ENCODE peak calls at places on chromosome 11, in six cellular contexts. One of them, this sample, is unnamed.

GRCh38 chr11:126829716-126830115 is 170.9 kb downstream of the KIRREL3 start:
- DNase-seq in Kasumi-1: no peak
- DNase-seq in neural crest cell: no peak
- DNase-seq in stimulated activated naive CD8-positive, alpha-beta T cell treated with anti-CD3 and anti-CD28 coated beads, Interleukin-15, Interleukin-2, amounts not matched to agents 100 U/mL and 50 U/mL, for 24 hours: no peak
- DNase-seq in PC-3: no peak
- DNase-seq in activated T-cell treated with anti-CD3 and anti-CD28 coated beads for 4 hours: no peak
- DNase-seq in this sample: no peak

GRCh38 chr11:64928957-64929356 is 4.5 kb downstream of the PPP2R5B start:
- DNase-seq in PC-3: no peak
- DNase-seq in stimulated activated naive CD8-positive, alpha-beta T cell treated with anti-CD3 and anti-CD28 coated beads, Interleukin-15, Interleukin-2, amounts not matched to agents 100 U/mL and 50 U/mL, for 24 hours: no peak
- DNase-seq in activated T-cell treated with anti-CD3 and anti-CD28 coated beads for 4 hours: no peak
- DNase-seq in neural crest cell: no peak
- DNase-seq in Kasumi-1: no peak
- DNase-seq in this sample: no peak

GRCh38 chr11:12901272-12901671 is 107.8 kb upstream of the RASSF10 start:
- DNase-seq in stimulated activated naive CD8-positive, alpha-beta T cell treated with anti-CD3 and anti-CD28 coated beads, Interleukin-15, Interleukin-2, amounts not matched to agents 100 U/mL and 50 U/mL, for 24 hours: no peak
- DNase-seq in neural crest cell: no peak
- DNase-seq in Kasumi-1: no peak
- DNase-seq in PC-3: no peak
- DNase-seq in activated T-cell treated with anti-CD3 and anti-CD28 coated beads for 4 hours: no peak
- DNase-seq in this sample: peak

GRCh38 chr11:94519478-94520084 is 7.3 kb downstream of the C11orf97 start:
- DNase-seq in PC-3: peak
- DNase-seq in activated T-cell treated with anti-CD3 and anti-CD28 coated beads for 4 hours: no peak
- DNase-seq in Kasumi-1: peak
- DNase-seq in stimulated activated naive CD8-positive, alpha-beta T cell treated with anti-CD3 and anti-CD28 coated beads, Interleukin-15, Interleukin-2, amounts not matched to agents 100 U/mL and 50 U/mL, for 24 hours: no peak
- DNase-seq in neural crest cell: no peak
- DNase-seq in this sample: peak

GRCh38 chr11:68997124-68997994 is 15.7 kb downstream of the MRGPRF start:
- DNase-seq in activated T-cell treated with anti-CD3 and anti-CD28 coated beads for 4 hours: no peak
- DNase-seq in Kasumi-1: no peak
- DNase-seq in PC-3: no peak
- DNase-seq in neural crest cell: no peak
- DNase-seq in stimulated activated naive CD8-positive, alpha-beta T cell treated with anti-CD3 and anti-CD28 coated beads, Interleukin-15, Interleukin-2, amounts not matched to agents 100 U/mL and 50 U/mL, for 24 hours: no peak
- DNase-seq in this sample: no peak

GRCh38 chr11:128862913-128863660 is 4.0 kb downstream of the KCNJ1 start:
- DNase-seq in neural crest cell: no peak
- DNase-seq in Kasumi-1: no peak
- DNase-seq in activated T-cell treated with anti-CD3 and anti-CD28 coated beads for 4 hours: no peak
- DNase-seq in PC-3: peak
- DNase-seq in stimulated activated naive CD8-positive, alpha-beta T cell treated with anti-CD3 and anti-CD28 coated beads, Interleukin-15, Interleukin-2, amounts not matched to agents 100 U/mL and 50 U/mL, for 24 hours: no peak
- DNase-seq in this sample: peak

GRCh38 chr11:134846776-134847722 is 435.0 kb upstream of the B3GAT1 start:
- DNase-seq in activated T-cell treated with anti-CD3 and anti-CD28 coated beads for 4 hours: no peak
- DNase-seq in neural crest cell: no peak
- DNase-seq in Kasumi-1: no peak
- DNase-seq in stimulated activated naive CD8-positive, alpha-beta T cell treated with anti-CD3 and anti-CD28 coated beads, Interleukin-15, Interleukin-2, amounts not matched to agents 100 U/mL and 50 U/mL, for 24 hours: no peak
- DNase-seq in PC-3: no peak
- DNase-seq in this sample: no peak

GRCh38 chr11:27995082-27995481 is 112.9 kb downstream of the KIF18A start:
- DNase-seq in PC-3: peak
- DNase-seq in activated T-cell treated with anti-CD3 and anti-CD28 coated beads for 4 hours: no peak
- DNase-seq in neural crest cell: no peak
- DNase-seq in Kasumi-1: no peak
- DNase-seq in stimulated activated naive CD8-positive, alpha-beta T cell treated with anti-CD3 and anti-CD28 coated beads, Interleukin-15, Interleukin-2, amounts not matched to agents 100 U/mL and 50 U/mL, for 24 hours: no peak
- DNase-seq in this sample: peak

GRCh38 chr11:134575504-134576230 is 163.6 kb upstream of the B3GAT1 start:
- DNase-seq in PC-3: no peak
- DNase-seq in stimulated activated naive CD8-positive, alpha-beta T cell treated with anti-CD3 and anti-CD28 coated beads, Interleukin-15, Interleukin-2, amounts not matched to agents 100 U/mL and 50 U/mL, for 24 hours: no peak
- DNase-seq in neural crest cell: no peak
- DNase-seq in activated T-cell treated with anti-CD3 and anti-CD28 coated beads for 4 hours: no peak
- DNase-seq in Kasumi-1: no peak
- DNase-seq in this sample: no peak

GRCh38 chr11:30855383-30856006 is 269.3 kb upstream of the MPPED2 start:
- DNase-seq in PC-3: peak
- DNase-seq in activated T-cell treated with anti-CD3 and anti-CD28 coated beads for 4 hours: no peak
- DNase-seq in neural crest cell: no peak
- DNase-seq in stimulated activated naive CD8-positive, alpha-beta T cell treated with anti-CD3 and anti-CD28 coated beads, Interleukin-15, Interleukin-2, amounts not matched to agents 100 U/mL and 50 U/mL, for 24 hours: no peak
- DNase-seq in Kasumi-1: peak
- DNase-seq in this sample: peak

GRCh38 chr11:122743949-122744876 is 88.7 kb downstream of the UBASH3B start:
- DNase-seq in neural crest cell: no peak
- DNase-seq in Kasumi-1: peak
- DNase-seq in activated T-cell treated with anti-CD3 and anti-CD28 coated beads for 4 hours: peak
- DNase-seq in stimulated activated naive CD8-positive, alpha-beta T cell treated with anti-CD3 and anti-CD28 coated beads, Interleukin-15, Interleukin-2, amounts not matched to agents 100 U/mL and 50 U/mL, for 24 hours: peak
- DNase-seq in PC-3: no peak
- DNase-seq in this sample: no peak

GRCh38 chr11:114192841-114193389 is 103.3 kb upstream of the NNMT start:
- DNase-seq in activated T-cell treated with anti-CD3 and anti-CD28 coated beads for 4 hours: no peak
- DNase-seq in neural crest cell: no peak
- DNase-seq in stimulated activated naive CD8-positive, alpha-beta T cell treated with anti-CD3 and anti-CD28 coated beads, Interleukin-15, Interleukin-2, amounts not matched to agents 100 U/mL and 50 U/mL, for 24 hours: no peak
- DNase-seq in Kasumi-1: no peak
- DNase-seq in PC-3: no peak
- DNase-seq in this sample: peak

This sample was measured in fibroblast of villous mesenchyme.